ENCODE peak calls at places on chromosomes 3 and 15, in seven cellular contexts. C, V, N, O, X, T and L are unnamed samples.

GRCh38 chr3:178083906-178084823 is 452.1 kb upstream of the KCNMB2 start:
- DNase-seq in C (no peak), V (no peak), N (no peak), O (no peak), X (no peak), T (peak; percentile 58), L (no peak)

GRCh38 chr3:100650651-100651611 is 41.5 kb downstream of the ADGRG7 start:
- DNase-seq in C (peak; percentile 72), V (no peak), N (peak; percentile 86), O (peak; percentile 54), X (no peak), T (no peak), L (no peak)

GRCh38 chr15:79863886-79864285 is 32.9 kb downstream of the MTHFS start:
- DNase-seq in C (peak; percentile 76), V (no peak), N (no peak), O (peak; percentile 65), X (no peak), T (no peak), L (no peak)

GRCh38 chr15:99073008-99073714 is 31.7 kb upstream of the SYNM start:
- DNase-seq in C (no peak), V (no peak), N (no peak), O (peak; percentile 5), X (no peak), T (peak; percentile 9), L (no peak)

GRCh38 chr3:80889643-80890042 is 871.8 kb downstream of the GBE1 start:
- DNase-seq in C (no peak), V (no peak), N (no peak), O (no peak), X (no peak), T (no peak), L (no peak)

GRCh38 chr15:101059381-101060341 is 140.5 kb downstream of the LRRK1 start:
- DNase-seq in C (no peak), V (peak; percentile 25), N (no peak), O (no peak), X (no peak), T (no peak), L (peak; percentile 46)

GRCh38 chr3:169662215-169663070 is 1.1 kb downstream of the MECOM start:
- DNase-seq in C (peak; percentile 73), V (peak; percentile 85), N (peak; percentile 75), O (peak; percentile 57), X (no peak), T (peak; percentile 90), L (no peak)

GRCh38 chr15:75659928-75660645 is 12.4 kb downstream of the SNX33 start:
- DNase-seq in C (no peak), V (no peak), N (no peak), O (no peak), X (no peak), T (no peak), L (no peak)

GRCh38 chr3:89212614-89213013 is 105.2 kb downstream of the EPHA3 start:
- DNase-seq in C (no peak), V (no peak), N (no peak), O (peak; percentile 2), X (no peak), T (no peak), L (no peak)

GRCh38 chr3:77475545-77475944 is 435.6 kb downstream of the ROBO2 start:
- DNase-seq in C (no peak), V (no peak), N (no peak), O (no peak), X (no peak), T (peak; percentile 23), L (no peak)

GRCh38 chr3:47669026-47669749 is 90.5 kb upstream of the CSPG5 start:
- DNase-seq in C (peak; percentile 51), V (no peak), N (peak; percentile 55), O (peak; percentile 66), X (no peak), T (no peak), L (no peak)

GRCh38 chr3:196108075-196108743 is 26.3 kb upstream of the TFRC start:
- DNase-seq in C (no peak), V (peak; percentile 87), N (peak; percentile 99), O (no peak), X (peak; percentile 39), T (peak; percentile 72), L (no peak)

GRCh38 chr15:81939604-81940440 is 106.0 kb downstream of the MEX3B start:
- DNase-seq in C (peak; percentile 53), V (no peak), N (no peak), O (peak; percentile 81), X (peak; percentile 48), T (peak; percentile 69), L (no peak)

GRCh38 chr3:100261481-100261903 is 700 bp downstream of the TBC1D23 start:
- DNase-seq in C (no peak), V (no peak), N (no peak), O (no peak), X (no peak), T (no peak), L (no peak)

GRCh38 chr15:89616228-89616627 is 39.0 kb downstream of the KIF7 start:
- DNase-seq in C (no peak), V (no peak), N (no peak), O (no peak), X (no peak), T (no peak), L (no peak)

GRCh38 chr15:27258287-27258686 is 287.3 kb downstream of the GABRG3 start:
- DNase-seq in C (no peak), V (peak; percentile 49), N (no peak), O (no peak), X (no peak), T (peak; percentile 59), L (no peak)

GRCh38 chr3:10465161-10465560 is 40.2 kb downstream of the ATP2B2 start:
- DNase-seq in C (no peak), V (no peak), N (no peak), O (no peak), X (no peak), T (no peak), L (no peak)

GRCh38 chr3:46854543-46854942 is 8.7 kb downstream of the MYL3 start:
- DNase-seq in C (no peak), V (no peak), N (no peak), O (no peak), X (no peak), T (no peak), L (peak; percentile 45)

GRCh38 chr3:161423911-161424522 is 52.7 kb upstream of the SPTSSB start:
- DNase-seq in C (peak; percentile 22), V (no peak), N (peak; percentile 59), O (peak; percentile 42), X (no peak), T (peak; percentile 65), L (no peak)

GRCh38 chr15:77836901-77837648 is 204.4 kb upstream of the LINGO1 start:
- DNase-seq in C (no peak), V (peak; percentile 28), N (peak; percentile 22), O (no peak), X (no peak), T (no peak), L (peak; percentile 59)

GRCh38 chr15:48475600-48476395 is 144.6 kb downstream of the DUT start:
- DNase-seq in C (no peak), V (no peak), N (no peak), O (no peak), X (no peak), T (peak; percentile 7), L (no peak)

GRCh38 chr15:48470096-48470495 is 138.9 kb downstream of the DUT start:
- DNase-seq in C (no peak), V (no peak), N (no peak), O (no peak), X (no peak), T (no peak), L (no peak)

GRCh38 chr15:48473667-48474066 is 142.4 kb downstream of the DUT start:
- DNase-seq in C (no peak), V (no peak), N (no peak), O (no peak), X (no peak), T (no peak), L (no peak)

GRCh38 chr15:48471073-48471472 is 139.8 kb downstream of the DUT start:
- DNase-seq in C (no peak), V (no peak), N (no peak), O (no peak), X (no peak), T (no peak), L (no peak)

DNA sequence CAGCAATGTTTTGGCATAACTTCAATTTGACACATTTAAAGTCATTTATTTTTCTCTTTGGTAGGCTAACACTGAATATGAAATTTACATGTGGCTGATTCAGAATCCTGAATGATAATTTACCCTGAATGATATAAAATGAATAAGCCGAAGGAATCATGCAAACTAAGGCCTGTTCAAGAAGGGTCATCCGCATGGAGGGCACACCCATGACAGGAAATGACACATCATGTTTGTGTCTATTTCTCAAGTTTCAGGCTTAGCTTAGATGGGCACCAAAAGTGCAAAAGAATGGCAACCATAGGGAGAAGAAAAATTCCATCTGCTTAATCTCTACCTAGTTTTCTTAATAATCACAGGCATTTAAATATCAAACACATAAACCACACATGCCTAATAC is 141.5 kb downstream of the DUT start:
- DNase-seq in C (peak; percentile 56), V (no peak), N (no peak), O (peak; percentile 58), X (no peak), T (no peak), L (no peak)
- H3K4me1 ChIP-seq in C (peaks cover 6% of the 10 kb centered on the region), V (no peaks in the 10 kb centered on the region), N (no peaks in the 10 kb centered on the region), O (peaks cover 2% of the 10 kb centered on the region), X (no peaks in the 10 kb centered on the region), T (no peaks in the 10 kb centered on the region), L (peaks cover 11% of the 10 kb centered on the region)

GRCh38 chr3:31218082-31218481 is 314.6 kb upstream of the STT3B start:
- DNase-seq in C (no peak), V (no peak), N (no peak), O (no peak), X (no peak), T (no peak), L (no peak)
- H3K4me1 ChIP-seq in C (peaks cover under 1% of the 10 kb centered on the region), V (no peaks in the 10 kb centered on the region), N (peaks cover 3% of the 10 kb centered on the region), O (no peaks in the 10 kb centered on the region), X (no peaks in the 10 kb centered on the region), T (no peaks in the 10 kb centered on the region), L (peaks cover 2% of the 10 kb centered on the region)

DNA sequence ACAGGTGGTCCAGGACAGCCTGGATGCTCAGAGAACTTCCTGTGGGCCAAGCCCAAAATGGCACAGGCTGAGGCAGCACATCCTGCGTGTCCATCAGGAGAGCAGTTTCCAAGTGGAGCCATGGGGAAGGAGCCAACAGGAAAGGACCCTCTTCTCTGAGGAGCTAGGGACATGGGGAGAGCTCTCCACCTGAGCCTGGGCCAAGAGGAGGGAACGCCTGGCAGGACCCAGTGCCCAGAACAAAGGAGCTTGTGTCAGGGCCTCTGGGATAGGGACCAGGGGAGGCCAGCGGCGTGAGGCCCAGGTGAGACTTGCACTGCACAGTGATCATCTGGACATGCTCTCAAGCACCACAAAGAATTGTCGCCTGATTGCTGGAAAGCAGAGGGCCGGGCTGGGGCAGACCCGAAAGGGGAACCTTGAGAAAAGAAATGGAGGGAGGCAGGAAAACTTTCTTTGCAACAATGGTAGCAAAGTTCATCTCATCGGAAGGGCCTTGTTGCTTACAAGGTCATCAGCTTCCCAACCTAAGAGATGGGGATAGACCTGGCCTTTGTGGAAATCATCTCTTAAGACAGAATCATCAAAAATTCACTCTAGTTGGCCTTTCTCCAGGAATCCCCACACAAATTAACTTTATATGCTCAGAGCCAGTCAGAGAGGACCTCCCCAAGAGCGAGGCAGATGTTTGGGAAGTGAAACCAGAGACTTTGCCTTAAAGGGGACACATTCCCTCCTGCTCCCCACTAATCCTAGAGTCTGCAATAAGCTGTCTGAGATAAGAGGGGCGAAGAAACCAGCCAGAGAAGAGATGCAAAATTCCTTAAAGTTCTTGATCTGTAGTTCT is 47.7 kb upstream of the HES1 start:
- DNase-seq in C (no peak), V (no peak), N (no peak), O (no peak), X (no peak), T (no peak), L (no peak)
- H3K4me1 ChIP-seq in C (peaks cover 34% of the 10 kb centered on the region), V (peaks cover 6% of the 10 kb centered on the region), N (peaks cover 36% of the 10 kb centered on the region), O (peaks cover 5% of the 10 kb centered on the region), X (peaks cover 9% of the 10 kb centered on the region), T (peaks cover 18% of the 10 kb centered on the region), L (peaks cover 29% of the 10 kb centered on the region)

GRCh38 chr15:40336129-40337122 is 4.3 kb downstream of the CCDC9B start:
- DNase-seq in C (no peak), V (peak; percentile 70), N (no peak), O (no peak), X (no peak), T (peak; percentile 72), L (no peak)
- H3K4me1 ChIP-seq in C (peaks cover 60% of the 10 kb centered on the region), V (no peaks in the 10 kb centered on the region), N (peaks cover 37% of the 10 kb centered on the region), O (peaks cover 33% of the 10 kb centered on the region), X (peaks cover 13% of the 10 kb centered on the region), T (peaks cover 4% of the 10 kb centered on the region), L (peaks cover 26% of the 10 kb centered on the region)